ENCODE peak calls at places on chromosome 9, in seven cellular contexts. One of them, this sample, is unnamed.

GRCh38 chr9:38406476-38407186 is 14.1 kb downstream of the ALDH1B1 start:
- DNase-seq in HCT116: no peak
- DNase-seq in anterior cingulate cortex: no peak
- DNase-seq in GM04504: no peak
- DNase-seq in A172: no peak
- DNase-seq in astrocyte of the spinal cord: no peak
- DNase-seq in stimulated activated CD4-positive, alpha-beta T cell treated with anti-CD3 and anti-CD28 coated beads, Interleukin-2, amount 100 ng/mL, for 48 hours: no peak
- DNase-seq in this sample: no peak

GRCh38 chr9:33465096-33465495 is 8.6 kb downstream of the NOL6 start:
- DNase-seq in stimulated activated CD4-positive, alpha-beta T cell treated with anti-CD3 and anti-CD28 coated beads, Interleukin-2, amount 100 ng/mL, for 48 hours: no peak
- DNase-seq in HCT116: no peak
- DNase-seq in GM04504: no peak
- DNase-seq in astrocyte of the spinal cord: no peak
- DNase-seq in A172: no peak
- DNase-seq in anterior cingulate cortex: no peak
- DNase-seq in this sample: no peak

GRCh38 chr9:113746486-113746885 is 129.6 kb upstream of the ZNF618 start:
- DNase-seq in GM04504: no peak
- DNase-seq in stimulated activated CD4-positive, alpha-beta T cell treated with anti-CD3 and anti-CD28 coated beads, Interleukin-2, amount 100 ng/mL, for 48 hours: no peak
- DNase-seq in anterior cingulate cortex: no peak
- DNase-seq in astrocyte of the spinal cord: no peak
- DNase-seq in A172: no peak
- DNase-seq in HCT116: no peak
- DNase-seq in this sample: no peak

GRCh38 chr9:126451316-126451885 is 124.8 kb downstream of the MVB12B start:
- DNase-seq in HCT116: no peak
- DNase-seq in stimulated activated CD4-positive, alpha-beta T cell treated with anti-CD3 and anti-CD28 coated beads, Interleukin-2, amount 100 ng/mL, for 48 hours: no peak
- DNase-seq in anterior cingulate cortex: no peak
- DNase-seq in A172: no peak
- DNase-seq in astrocyte of the spinal cord: no peak
- DNase-seq in GM04504: no peak
- DNase-seq in this sample: no peak

GRCh38 chr9:4196376-4196775 is 103.5 kb downstream of the GLIS3 start:
- DNase-seq in A172: peak; percentile 22
- DNase-seq in astrocyte of the spinal cord: peak; percentile 65
- DNase-seq in stimulated activated CD4-positive, alpha-beta T cell treated with anti-CD3 and anti-CD28 coated beads, Interleukin-2, amount 100 ng/mL, for 48 hours: no peak
- DNase-seq in HCT116: no peak
- DNase-seq in GM04504: no peak
- DNase-seq in anterior cingulate cortex: no peak
- DNase-seq in this sample: no peak

GRCh38 chr9:116002181-116002580 is 151.4 kb upstream of the PAPPA start:
- DNase-seq in HCT116: no peak
- DNase-seq in astrocyte of the spinal cord: no peak
- DNase-seq in A172: no peak
- DNase-seq in stimulated activated CD4-positive, alpha-beta T cell treated with anti-CD3 and anti-CD28 coated beads, Interleukin-2, amount 100 ng/mL, for 48 hours: no peak
- DNase-seq in anterior cingulate cortex: no peak
- DNase-seq in GM04504: no peak
- DNase-seq in this sample: no peak

GRCh38 chr9:92439921-92440750 is 15.9 kb upstream of the OMD start:
- DNase-seq in A172: peak; percentile 59
- DNase-seq in GM04504: no peak
- DNase-seq in HCT116: no peak
- DNase-seq in astrocyte of the spinal cord: peak; percentile 53
- DNase-seq in stimulated activated CD4-positive, alpha-beta T cell treated with anti-CD3 and anti-CD28 coated beads, Interleukin-2, amount 100 ng/mL, for 48 hours: no peak
- DNase-seq in anterior cingulate cortex: no peak
- DNase-seq in this sample: no peak

GRCh38 chr9:105651806-105652205 is 10.5 kb upstream of the TAL2 start:
- DNase-seq in stimulated activated CD4-positive, alpha-beta T cell treated with anti-CD3 and anti-CD28 coated beads, Interleukin-2, amount 100 ng/mL, for 48 hours: no peak
- DNase-seq in HCT116: no peak
- DNase-seq in astrocyte of the spinal cord: no peak
- DNase-seq in GM04504: no peak
- DNase-seq in anterior cingulate cortex: no peak
- DNase-seq in A172: no peak
- DNase-seq in this sample: no peak

GRCh38 chr9:27179245-27179870 is 70.3 kb downstream of the TEK start:
- DNase-seq in astrocyte of the spinal cord: peak; percentile 53
- DNase-seq in GM04504: no peak
- DNase-seq in HCT116: no peak
- DNase-seq in anterior cingulate cortex: no peak
- DNase-seq in A172: peak; percentile 26
- DNase-seq in stimulated activated CD4-positive, alpha-beta T cell treated with anti-CD3 and anti-CD28 coated beads, Interleukin-2, amount 100 ng/mL, for 48 hours: no peak
- DNase-seq in this sample: no peak

GRCh38 chr9:121085661-121086060 is 10.9 kb downstream of the CNTRL start:
- DNase-seq in astrocyte of the spinal cord: no peak
- DNase-seq in GM04504: no peak
- DNase-seq in HCT116: no peak
- DNase-seq in stimulated activated CD4-positive, alpha-beta T cell treated with anti-CD3 and anti-CD28 coated beads, Interleukin-2, amount 100 ng/mL, for 48 hours: no peak
- DNase-seq in A172: no peak
- DNase-seq in anterior cingulate cortex: no peak
- DNase-seq in this sample: no peak

GRCh38 chr9:78507008-78507407 is 210.1 kb downstream of the PSAT1 start:
- DNase-seq in HCT116: no peak
- DNase-seq in GM04504: no peak
- DNase-seq in stimulated activated CD4-positive, alpha-beta T cell treated with anti-CD3 and anti-CD28 coated beads, Interleukin-2, amount 100 ng/mL, for 48 hours: no peak
- DNase-seq in A172: no peak
- DNase-seq in astrocyte of the spinal cord: no peak
- DNase-seq in anterior cingulate cortex: no peak
- DNase-seq in this sample: no peak

GRCh38 chr9:69919461-69920061 is 98.9 kb downstream of the CFAP95 start:
- DNase-seq in anterior cingulate cortex: no peak
- DNase-seq in HCT116: peak; percentile 29
- DNase-seq in A172: peak; percentile 74
- DNase-seq in stimulated activated CD4-positive, alpha-beta T cell treated with anti-CD3 and anti-CD28 coated beads, Interleukin-2, amount 100 ng/mL, for 48 hours: no peak
- DNase-seq in GM04504: no peak
- DNase-seq in astrocyte of the spinal cord: peak; percentile 73
- DNase-seq in this sample: peak; percentile 67

GRCh38 chr9:2743937-2744529 is 26.7 kb downstream of the KCNV2 start:
- DNase-seq in GM04504: no peak
- DNase-seq in anterior cingulate cortex: no peak
- DNase-seq in HCT116: no peak
- DNase-seq in stimulated activated CD4-positive, alpha-beta T cell treated with anti-CD3 and anti-CD28 coated beads, Interleukin-2, amount 100 ng/mL, for 48 hours: no peak
- DNase-seq in astrocyte of the spinal cord: no peak
- DNase-seq in A172: no peak
- DNase-seq in this sample: no peak

GRCh38 chr9:112743216-112743835 is 7.2 kb upstream of the SNX30 start:
- DNase-seq in A172: no peak
- DNase-seq in GM04504: no peak
- DNase-seq in HCT116: no peak
- DNase-seq in stimulated activated CD4-positive, alpha-beta T cell treated with anti-CD3 and anti-CD28 coated beads, Interleukin-2, amount 100 ng/mL, for 48 hours: no peak
- DNase-seq in anterior cingulate cortex: no peak
- DNase-seq in astrocyte of the spinal cord: no peak
- DNase-seq in this sample: no peak

GRCh38 chr9:91138760-91139159 is 223.0 kb downstream of the AUH start:
- DNase-seq in astrocyte of the spinal cord: peak; percentile 55
- DNase-seq in anterior cingulate cortex: no peak
- DNase-seq in GM04504: peak; percentile 67
- DNase-seq in HCT116: peak; percentile 76
- DNase-seq in A172: peak; percentile 56
- DNase-seq in stimulated activated CD4-positive, alpha-beta T cell treated with anti-CD3 and anti-CD28 coated beads, Interleukin-2, amount 100 ng/mL, for 48 hours: no peak
- DNase-seq in this sample: peak; percentile 45

GRCh38 chr9:113152699-113153098 is 1.9 kb downstream of the SLC31A2 start:
- DNase-seq in anterior cingulate cortex: no peak
- DNase-seq in stimulated activated CD4-positive, alpha-beta T cell treated with anti-CD3 and anti-CD28 coated beads, Interleukin-2, amount 100 ng/mL, for 48 hours: no peak
- DNase-seq in GM04504: no peak
- DNase-seq in astrocyte of the spinal cord: no peak
- DNase-seq in HCT116: no peak
- DNase-seq in A172: peak; percentile 27
- DNase-seq in this sample: no peak

GRCh38 chr9:85949591-85950335 is 8.8 kb downstream of the NAA35 start:
- DNase-seq in GM04504: no peak
- DNase-seq in HCT116: no peak
- DNase-seq in stimulated activated CD4-positive, alpha-beta T cell treated with anti-CD3 and anti-CD28 coated beads, Interleukin-2, amount 100 ng/mL, for 48 hours: no peak
- DNase-seq in anterior cingulate cortex: no peak
- DNase-seq in astrocyte of the spinal cord: peak; percentile 26
- DNase-seq in A172: no peak
- DNase-seq in this sample: no peak

GRCh38 chr9:3760031-3760430 is 234.2 kb upstream of the RFX3 start:
- DNase-seq in GM04504: no peak
- DNase-seq in A172: no peak
- DNase-seq in anterior cingulate cortex: no peak
- DNase-seq in stimulated activated CD4-positive, alpha-beta T cell treated with anti-CD3 and anti-CD28 coated beads, Interleukin-2, amount 100 ng/mL, for 48 hours: no peak
- DNase-seq in HCT116: no peak
- DNase-seq in astrocyte of the spinal cord: no peak
- DNase-seq in this sample: peak; percentile 6